ENCODE peak calls at places on chromosome 18, in five cellular contexts. X, M, C, O and F are unnamed samples. For H3K4me1 and H3K9me3, the result is how much of the 10 kb centered on the place peaks cover.

GRCh38 chr18:75204978-75205759 is 3.8 kb downstream of the PTGR3 start:
- DNase-seq in O (no peak), M (no peak), C (no peak), X (peak), F (no peak)

GRCh38 chr18:46649071-46649862 is 7.8 kb downstream of the LOXHD1 start:
- DNase-seq in C (no peak), X (no peak), O (no peak), M (no peak), F (no peak)

GRCh38 chr18:43396266-43396665 is 119.0 kb upstream of the SYT4 start:
- DNase-seq in X (no peak), M (no peak), C (no peak), O (no peak), F (no peak)

GRCh38 chr18:51162617-51163016 is 34.9 kb downstream of the MEX3C start:
- DNase-seq in O (no peak), M (no peak), C (no peak), X (no peak), F (no peak)

GRCh38 chr18:63979409-63979908 is 9.6 kb downstream of the SERPINB8 start:
- DNase-seq in M (no peak), C (peak), O (no peak), X (no peak), F (peak)

GRCh38 chr18:7300971-7301553 is 70.2 kb downstream of the LRRC30 start:
- DNase-seq in X (no peak), C (no peak), O (no peak), M (no peak), F (no peak)

GRCh38 chr18:5543854-5544389 is at the start of gene EPB41L3:
- DNase-seq in X (peak), M (peak), O (peak), C (peak), F (no peak)

GRCh38 chr18:22609642-22610041 is 191.9 kb upstream of the CTAGE1 start:
- DNase-seq in O (peak), X (peak), M (no peak), C (no peak), F (no peak)

GRCh38 chr18:66473882-66474281 is 130.0 kb downstream of the CDH19 start:
- DNase-seq in M (no peak), X (no peak), O (no peak), C (no peak), F (no peak)

GRCh38 chr18:27030403-27030802 is 154.7 kb downstream of the CHST9 start:
- DNase-seq in X (peak), O (no peak), C (no peak), M (no peak), F (no peak)

GRCh38 chr18:60448487-60449267 is 76.1 kb upstream of the MC4R start:
- DNase-seq in O (no peak), M (no peak), X (no peak), C (no peak), F (no peak)

GRCh38 chr18:12287684-12288405 is 20.2 kb upstream of the TUBB6 start:
- DNase-seq in O (no peak), M (peak), X (peak), C (no peak), F (no peak)

GRCh38 chr18:77146249-77147080 is 13.9 kb upstream of the MBP start:
- DNase-seq in X (no peak), C (no peak), M (no peak), O (no peak), F (no peak)

GRCh38 chr18:77736817-77737216 is 487.2 kb downstream of the GALR1 start:
- DNase-seq in X (no peak), C (no peak), O (no peak), M (no peak), F (no peak)

GRCh38 chr18:30800800-30801199 is 241.7 kb downstream of the DSC3 start:
- DNase-seq in C (no peak), O (no peak), X (no peak), M (no peak), F (no peak)

GRCh38 chr18:32770651-32771168 is 2.1 kb downstream of the KLHL14 start:
- DNase-seq in O (no peak), X (no peak), M (peak), C (no peak), F (no peak)

GRCh38 chr18:33711514-33711913 is 133.5 kb downstream of the ASXL3 start:
- DNase-seq in M (no peak), X (no peak), O (no peak), C (no peak), F (no peak)

GRCh38 chr18:5455644-5456043 is 88.2 kb downstream of the EPB41L3 start:
- DNase-seq in C (peak), X (no peak), O (no peak), M (no peak), F (no peak)

GRCh38 chr18:50955246-50955645 is 12.6 kb upstream of the ELAC1 start:
- DNase-seq in X (no peak), M (no peak), O (no peak), C (no peak), F (no peak)

GRCh38 chr18:74513149-74513882 is 17.2 kb downstream of the CNDP2 start:
- DNase-seq in C (no peak), O (no peak), M (peak), X (no peak), F (no peak)

GRCh38 chr18:58186258-58186948 is 142.4 kb downstream of the NEDD4L start:
- DNase-seq in O (no peak), X (no peak), M (no peak), C (no peak), F (no peak)

GRCh38 chr18:52682260-52682659 is 342.3 kb downstream of the DCC start:
- DNase-seq in C (no peak), O (no peak), M (no peak), X (no peak), F (no peak)

GRCh38 chr18:59846814-59847490 is 52.8 kb upstream of the PMAIP1 start:
- DNase-seq in M (no peak), O (no peak), X (no peak), C (no peak), F (no peak)

GRCh38 chr18:68694316-68694715 is 20.6 kb downstream of the TMX3 start:
- DNase-seq in O (no peak), C (no peak), X (peak), M (no peak), F (no peak)

GRCh38 chr18:31723998-31724711 is 36.5 kb downstream of the SLC25A52 start:
- DNase-seq in C (no peak), X (peak), O (peak), M (no peak), F (no peak)

GRCh38 chr18:75981102-75981501 is 513.9 kb downstream of the ZNF516 start:
- DNase-seq in O (no peak), M (no peak), C (no peak), X (no peak), F (no peak)

GRCh38 chr18:39845673-39846072 is 2109.4 kb upstream of the PIK3C3 start:
- DNase-seq in X (no peak), M (no peak), C (no peak), O (no peak), F (no peak)

GRCh38 chr18:50218432-50219197 is 23.7 kb upstream of the MYO5B start:
- DNase-seq in X (no peak), O (no peak), M (no peak), C (peak), F (no peak)

GRCh38 chr18:5444847-5445246 is 99.0 kb downstream of the EPB41L3 start:
- DNase-seq in C (no peak), O (no peak), X (no peak), M (no peak), F (no peak)

GRCh38 chr18:75377975-75378673 is 49.4 kb downstream of the SMIM21 start:
- DNase-seq in X (no peak), M (no peak), O (no peak), C (no peak), F (no peak)

GRCh38 chr18:69628774-69629359 is 228.2 kb downstream of the DOK6 start:
- DNase-seq in O (no peak), X (no peak), C (no peak), M (no peak), F (no peak)

GRCh38 chr18:5851998-5852397 is 43.3 kb downstream of the TMEM200C start:
- DNase-seq in O (no peak), C (no peak), M (no peak), X (no peak), F (no peak)

GRCh38 chr18:60675801-60676200 is 303.2 kb upstream of the MC4R start:
- DNase-seq in X (no peak), O (no peak), C (no peak), M (no peak), F (no peak)

GRCh38 chr18:44799422-44800421 is 119.0 kb downstream of the SETBP1 start:
- DNase-seq in O (no peak), C (no peak), M (no peak), X (no peak), F (no peak)
- H3K4me1 ChIP-seq in O (under half), C (under half), M (under half), X (under half), F (under half)

DNA sequence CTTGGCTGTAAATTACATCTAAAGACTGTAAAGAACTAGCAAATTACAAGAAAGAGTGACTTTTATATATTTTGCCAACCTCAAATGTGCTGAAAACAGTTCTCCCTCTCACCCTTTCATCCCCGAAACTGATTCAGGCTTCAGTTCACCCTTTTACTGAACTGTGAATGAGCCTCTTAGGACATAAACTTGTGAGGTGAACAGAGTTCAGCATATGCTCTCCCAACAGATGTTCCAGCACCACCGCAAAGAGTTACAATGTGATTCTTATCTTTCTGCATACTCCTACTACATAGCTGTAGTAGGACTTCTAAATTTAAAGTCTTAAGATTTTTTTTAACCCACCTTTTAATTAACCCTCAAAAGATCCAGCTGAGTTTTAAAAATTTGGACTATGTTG is 1.2 kb upstream of the ZCCHC2 start:
- DNase-seq in M (no peak), C (no peak), X (no peak), O (no peak), F (no peak)
- H3K27ac ChIP-seq in M (peak), C (no peak), X (no peak), O (peak), F (no peak)

GRCh38 chr18:80026363-80026762 is 7.9 kb upstream of the RBFA start:
- DNase-seq in C (no peak), M (no peak), O (no peak), X (no peak), F (no peak)
- H3K9me3 ChIP-seq in C (under half), M (under half), O (under half), X (under half), F (under half)

DNA sequence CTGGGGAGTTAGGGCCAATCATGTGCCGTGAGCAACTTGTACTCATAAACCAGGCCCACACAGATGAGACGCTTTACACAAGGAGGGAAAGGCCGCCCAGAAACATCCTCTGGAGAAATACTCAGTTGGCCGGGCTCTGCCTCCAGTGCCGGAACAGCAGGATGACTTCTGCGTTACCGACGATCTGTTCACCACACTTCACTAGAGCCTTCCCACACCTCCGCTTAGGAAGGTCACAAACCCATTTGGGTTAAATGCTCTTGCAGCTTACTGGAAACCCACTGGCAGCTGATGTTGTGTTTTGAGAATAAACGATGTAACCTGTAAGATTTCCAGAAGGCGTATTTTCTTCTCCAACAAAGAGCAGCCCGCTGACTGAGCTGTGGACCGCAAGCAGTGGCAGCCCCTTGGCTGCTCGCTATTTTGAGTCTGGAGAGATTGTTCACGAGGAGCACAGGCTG is 44.1 kb downstream of the COLEC12 start:
- DNase-seq in C (no peak), O (no peak), X (peak), M (no peak), F (no peak)
- H3K4me1 ChIP-seq in C (under half), O (under half), X (under half), M (under half), F (under half)

GRCh38 chr18:3368193-3368592 is 81.8 kb upstream of the TGIF1 start:
- DNase-seq in X (no peak), O (no peak), M (no peak), C (no peak), F (no peak)
- H3K27ac ChIP-seq in X (no peak), O (peak), M (no peak), C (no peak), F (no peak)

GRCh38 chr18:8926464-8926863 is 176.0 kb upstream of the NDUFV2 start:
- DNase-seq in O (no peak), C (no peak), M (no peak), X (no peak), F (no peak)
- H3K9me3 ChIP-seq in O (under half), C (under half), M (under half), X (under half), F (under half)

DNA sequence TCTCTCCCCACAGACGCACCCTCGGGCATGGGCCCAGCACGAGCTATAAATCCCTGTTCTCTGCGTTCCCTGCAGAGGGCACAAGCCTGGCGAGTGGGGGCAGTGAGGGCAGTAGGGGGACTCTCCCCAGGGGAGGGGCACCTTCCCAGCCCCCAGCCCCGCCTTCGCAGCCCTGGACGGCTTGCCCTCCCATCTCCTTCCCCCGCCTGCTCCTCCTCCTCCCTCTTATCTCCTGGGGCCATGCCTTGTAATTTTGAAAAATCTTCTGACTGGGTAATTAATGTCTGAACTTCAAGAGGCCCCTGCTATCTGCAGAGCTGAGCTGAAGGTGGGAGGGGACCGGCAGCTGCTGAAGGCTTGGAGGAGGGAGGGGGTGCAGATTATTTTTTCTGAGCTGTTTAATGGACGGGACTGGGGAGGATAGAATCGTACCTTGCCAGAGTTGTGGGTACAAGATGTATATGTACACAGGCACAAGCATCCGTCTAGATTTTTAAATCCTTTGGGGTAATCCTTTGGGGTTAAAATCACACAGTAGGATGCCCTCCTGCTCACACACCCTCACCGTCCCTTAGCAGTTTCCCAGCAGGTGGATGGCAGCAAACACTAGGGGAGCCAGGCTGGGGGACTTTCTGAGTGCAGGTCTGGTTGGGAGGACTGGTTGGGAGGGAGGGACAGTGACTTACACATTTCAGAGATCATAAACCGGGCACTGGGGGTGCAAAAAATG is 121.9 kb downstream of the SMAD7 start:
- DNase-seq in X (peak), O (peak), M (peak), C (no peak), F (no peak)
- H3K4me1 ChIP-seq in X (under half), O (under half), M (under half), C (under half), F (under half)

DNA sequence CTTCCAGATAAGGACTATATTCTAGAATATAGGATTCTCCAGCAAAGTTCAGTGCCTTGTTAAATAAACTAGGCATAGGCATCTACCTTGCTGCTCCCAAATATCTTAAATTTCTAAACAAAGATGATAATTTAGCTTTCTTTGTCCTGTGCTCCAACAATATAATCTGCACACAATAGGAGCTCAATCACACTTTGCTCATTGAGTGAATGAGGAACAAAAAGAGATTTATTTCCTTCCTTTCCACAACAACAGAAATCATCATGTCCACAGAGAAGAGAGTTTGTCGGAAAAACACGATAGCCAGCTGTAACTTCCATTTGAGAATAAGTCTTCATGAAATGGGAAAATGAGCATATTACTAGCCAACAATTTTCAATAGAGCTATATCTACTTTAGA is 256.7 kb downstream of the TCF4 start:
- DNase-seq in X (no peak), C (no peak), M (no peak), O (no peak), F (no peak)
- H3K27ac ChIP-seq in X (no peak), C (no peak), M (peak), O (no peak), F (no peak)

GRCh38 chr18:38483326-38483725 is 917.7 kb upstream of the CELF4 start:
- DNase-seq in X (no peak), O (no peak), C (no peak), M (no peak), F (no peak)
- H3K9me3 ChIP-seq in X (under half), O (under half), C (under half), M (under half), F (under half)